ENCODE peak calls at places on chromosomes 5 and 9, in four cellular contexts. N, R, J and T are unnamed samples.

GRCh38 chr5:20114536-20114935 is 126.5 kb upstream of the CDH18 start:
- DNase-seq in N (no peak), R (no peak), J (no peak), T (no peak)

GRCh38 chr9:125977223-125977622 is 230.1 kb downstream of the PBX3 start:
- DNase-seq in N (no peak), R (no peak), J (no peak), T (no peak)

GRCh38 chr5:126877569-126877968 is 100.6 kb downstream of the LMNB1 start:
- DNase-seq in N (no peak), R (no peak), J (no peak), T (no peak)

GRCh38 chr5:172407241-172407691 is 47.1 kb downstream of the SH3PXD2B start:
- DNase-seq in N (no peak), R (no peak), J (no peak), T (no peak)

GRCh38 chr9:23342296-23342695 is 483.7 kb downstream of the ELAVL2 start:
- DNase-seq in N (no peak), R (no peak), J (no peak), T (no peak)

GRCh38 chr9:107005201-107005600 is 142.2 kb downstream of the ZNF462 start:
- DNase-seq in N (no peak), R (no peak), J (no peak), T (no peak)

GRCh38 chr9:123090198-123090896 is 56.9 kb downstream of the GPR21 start:
- DNase-seq in N (no peak), R (no peak), J (no peak), T (no peak)

GRCh38 chr5:57117601-57118000 is 56.3 kb upstream of the GPBP1 start:
- DNase-seq in N (no peak), R (no peak), J (no peak), T (no peak)

GRCh38 chr5:149152317-149152746 is 11.0 kb downstream of the ABLIM3 start:
- DNase-seq in N (no peak), R (no peak), J (no peak), T (no peak)

GRCh38 chr5:115510145-115510640 is 34.4 kb downstream of the FEM1C start:
- DNase-seq in N (no peak), R (no peak), J (no peak), T (no peak)

GRCh38 chr5:115503420-115503819 is 41.2 kb downstream of the FEM1C start:
- DNase-seq in N (no peak), R (no peak), J (no peak), T (no peak)

GRCh38 chr5:115509547-115509946 is 35.0 kb downstream of the FEM1C start:
- DNase-seq in N (no peak), R (no peak), J (no peak), T (no peak)

GRCh38 chr5:115511632-115512031 is 32.9 kb downstream of the FEM1C start:
- DNase-seq in N (no peak), R (no peak), J (no peak), T (no peak)

DNA sequence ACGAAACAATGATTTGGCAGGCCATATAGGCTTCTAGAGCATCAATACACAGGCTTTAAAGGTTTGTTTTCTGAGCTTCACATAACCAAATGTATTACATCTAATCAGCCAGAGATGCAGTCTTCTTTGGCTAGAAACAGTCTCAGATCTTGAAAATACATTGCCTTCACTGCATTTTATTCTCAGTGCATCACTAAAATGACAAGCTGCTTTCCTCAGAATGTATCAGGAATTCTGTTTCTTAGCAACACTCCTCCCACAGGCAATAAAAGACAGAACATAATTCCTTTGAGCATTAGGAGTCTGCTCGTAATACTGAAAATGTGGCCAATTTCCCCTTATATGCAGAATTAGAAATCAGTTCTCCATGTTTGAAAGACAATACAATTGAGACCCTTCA is 36.9 kb downstream of the FEM1C start:
- DNase-seq in N (no peak), R (no peak), J (no peak), T (no peak)
- TF ChIP-seq POLR2AphosphoS5 in N (no peak), R (no peak), J (no peak), T (no peak)

GRCh38 chr9:111102793-111103474 is 64.7 kb upstream of the LPAR1 start:
- DNase-seq in N (no peak), R (no peak), J (no peak), T (no peak)

GRCh38 chr9:111096051-111096450 is 57.8 kb upstream of the LPAR1 start:
- DNase-seq in N (peak; percentile 74), R (no peak), J (no peak), T (no peak)

GRCh38 chr9:111098661-111099060 is 60.4 kb upstream of the LPAR1 start:
- DNase-seq in N (no peak), R (no peak), J (no peak), T (no peak)

GRCh38 chr9:111098093-111098492 is 59.8 kb upstream of the LPAR1 start:
- DNase-seq in N (no peak), R (no peak), J (no peak), T (no peak)

DNA sequence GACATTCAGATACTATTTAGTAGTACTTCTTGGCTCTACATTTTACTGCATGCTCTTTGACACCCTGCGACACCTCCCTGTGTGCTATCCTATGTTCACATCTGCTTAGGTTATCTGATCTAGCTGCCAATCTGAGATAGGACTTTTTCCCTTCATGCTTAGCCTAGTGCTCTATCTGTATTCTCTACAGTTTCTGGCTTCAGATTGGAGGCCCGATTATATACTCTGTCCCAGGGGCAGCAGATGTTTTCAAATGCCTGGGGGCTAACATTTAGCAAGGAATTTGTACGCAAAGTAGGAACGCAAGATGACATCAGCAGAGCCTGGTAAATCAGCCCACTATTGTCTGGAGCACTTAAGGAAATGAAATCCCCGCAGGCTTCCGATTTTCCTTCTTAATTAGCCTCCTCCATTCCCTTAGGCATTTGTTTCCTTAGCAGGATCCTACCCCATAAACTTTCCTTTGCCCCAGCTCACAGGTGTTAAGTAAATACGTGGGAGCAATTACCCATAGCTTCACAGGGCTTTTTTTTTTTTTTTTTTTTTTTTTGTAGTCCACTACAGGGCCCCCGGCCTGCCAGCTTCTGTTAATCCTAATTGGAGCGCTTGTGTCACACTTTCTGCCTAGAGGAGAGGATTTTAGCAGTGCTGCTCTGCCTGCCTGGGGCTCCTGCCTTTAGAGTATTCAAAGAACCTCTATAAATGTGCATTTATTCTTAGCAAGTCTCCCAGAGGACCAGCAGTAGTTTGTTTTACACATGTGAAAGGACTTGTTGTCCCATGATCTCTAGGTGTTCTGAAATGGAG is 61.1 kb upstream of the LPAR1 start:
- DNase-seq in N (peak; percentile 68), R (peak; percentile 47), J (no peak), T (no peak)
- TF ChIP-seq POLR2AphosphoS5 in N (no peak), R (no peak), J (no peak), T (no peak)

GRCh38 chr9:130207241-130207992 is 35.2 kb downstream of the NCS1 start:
- DNase-seq in N (no peak), R (no peak), J (no peak), T (no peak)

GRCh38 chr9:130209422-130209821 is 37.2 kb downstream of the NCS1 start:
- DNase-seq in N (no peak), R (no peak), J (no peak), T (no peak)

GRCh38 chr9:130205912-130206311 is 33.7 kb downstream of the NCS1 start:
- DNase-seq in N (no peak), R (no peak), J (no peak), T (no peak)

GRCh38 chr9:130206579-130206978 is 34.4 kb downstream of the NCS1 start:
- DNase-seq in N (no peak), R (no peak), J (no peak), T (no peak)

GRCh38 chr9:130208600-130209347 is 36.6 kb downstream of the NCS1 start:
- DNase-seq in N (peak; percentile 53), R (no peak), J (no peak), T (no peak)
- TF ChIP-seq POLR2AphosphoS5 in N (no peak), R (no peak), J (no peak), T (no peak)

GRCh38 chr5:58993461-58993860 is 410.6 kb downstream of the RAB3C start:
- DNase-seq in N (no peak), R (no peak), J (no peak), T (no peak)
- TF ChIP-seq POLR2AphosphoS5 in N (no peak), R (no peak), J (no peak), T (no peak)

DNA sequence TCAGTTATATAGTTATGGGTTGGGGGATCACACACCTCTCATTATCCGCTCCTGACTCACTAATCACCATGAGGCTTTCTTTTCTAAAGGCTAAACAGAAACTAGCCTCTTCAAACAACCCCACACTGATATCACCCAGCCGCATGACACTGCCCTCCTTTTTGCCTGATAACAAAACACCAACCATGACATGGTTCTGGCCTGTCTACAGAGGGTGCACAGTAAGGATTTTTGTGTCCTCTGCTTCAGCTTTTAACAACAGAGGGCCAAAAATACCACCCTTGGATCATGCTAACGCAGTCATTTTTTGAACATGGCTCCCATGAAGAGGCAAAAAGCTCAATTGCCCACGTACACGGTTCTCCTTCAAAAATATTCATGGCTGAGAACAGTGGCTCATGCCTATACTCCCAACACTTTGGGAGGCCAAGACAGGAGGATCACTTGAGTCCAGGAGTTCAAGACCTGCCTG is 4.0 kb downstream of the CMBL start:
- DNase-seq in N (no peak), R (no peak), J (no peak), T (no peak)
- TF ChIP-seq POLR2AphosphoS5 in N (no peak), R (no peak), J (no peak), T (no peak)

GRCh38 chr5:98458004-98458403 is 315.5 kb upstream of the RGMB start:
- DNase-seq in N (no peak), R (no peak), J (no peak), T (no peak)
- TF ChIP-seq POLR2AphosphoS5 in N (no peak), R (no peak), J (no peak), T (no peak)

DNA sequence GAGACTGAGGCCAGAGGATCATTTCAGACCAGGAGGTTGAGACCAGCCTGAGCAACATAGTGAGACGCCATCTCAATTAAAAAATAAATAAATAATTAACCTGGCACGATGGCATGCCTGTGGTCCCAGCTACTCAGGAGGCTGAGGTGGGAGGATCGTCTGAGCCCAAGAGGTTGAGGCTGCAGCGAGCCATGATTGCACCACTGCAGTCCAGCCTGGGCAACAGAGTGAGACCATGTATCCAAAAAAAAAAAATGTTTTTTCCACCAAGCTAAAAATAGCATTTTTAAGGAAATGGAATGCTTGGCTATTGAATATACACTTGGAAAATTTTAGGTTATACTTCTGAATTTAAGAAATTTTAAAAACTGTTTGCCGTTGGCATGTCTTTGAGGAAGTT is 20.8 kb downstream of the F2R start:
- DNase-seq in N (no peak), R (no peak), J (no peak), T (no peak)
- TF ChIP-seq POLR2AphosphoS5 in N (no peak), R (no peak), J (no peak), T (no peak)

GRCh38 chr9:131398204-131398603 is 4.3 kb downstream of the PRRC2B start:
- DNase-seq in N (no peak), R (no peak), J (peak; percentile 45), T (no peak)
- TF ChIP-seq POLR2AphosphoS5 in N (no peak), R (peak; percentile 27), J (no peak), T (peak; percentile 48)

DNA sequence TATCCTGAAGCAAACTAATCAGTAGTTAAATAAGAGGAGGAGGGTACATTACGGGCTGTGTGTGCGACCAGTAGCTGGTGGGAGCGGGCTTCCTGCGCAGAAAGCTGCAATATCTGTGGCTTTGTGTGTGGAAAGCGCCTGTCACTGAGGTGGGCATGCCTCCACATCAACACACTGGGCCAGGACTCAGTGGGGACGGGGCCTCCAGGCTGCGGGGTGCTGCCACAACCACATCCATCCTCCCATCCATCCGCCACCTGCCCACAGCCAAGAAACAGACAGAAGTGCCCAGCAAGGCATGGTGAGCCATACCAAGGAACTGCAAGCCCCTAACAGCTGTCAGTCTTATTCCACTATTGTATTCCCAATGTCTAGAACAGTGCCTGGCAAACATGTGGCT is 73.4 kb downstream of the COL23A1 start:
- DNase-seq in N (no peak), R (no peak), J (no peak), T (no peak)
- TF ChIP-seq POLR2AphosphoS5 in N (no peak), R (no peak), J (no peak), T (no peak)